ENCODE peak calls at places on chromosomes 13 and 19, in eight cellular contexts. J, N, Q, C, H, S, M and V are unnamed samples.

GRCh38 chr13:107373551-107373950 is 805.6 kb upstream of the ARGLU1 start:
- DNase-seq in J (peak), N (peak), Q (peak), C (no peak), H (no peak), S (peak), M (peak), V (no peak)

GRCh38 chr19:35228177-35228930 is at the start of gene FAM187B:
- DNase-seq in J (no peak), N (no peak), Q (no peak), C (no peak), H (no peak), S (no peak), M (no peak), V (peak)

GRCh38 chr19:53511357-53511756 is 26.6 kb upstream of the ZNF331 start:
- DNase-seq in J (no peak), N (no peak), Q (no peak), C (no peak), H (no peak), S (no peak), M (no peak), V (no peak)

GRCh38 chr19:21604941-21605548 is 99.6 kb downstream of the ZNF429 start:
- DNase-seq in J (no peak), N (peak), Q (peak), C (no peak), H (no peak), S (no peak), M (no peak), V (no peak)

GRCh38 chr13:19062019-19062646 is 119.5 kb downstream of the TUBA3C start:
- DNase-seq in J (no peak), N (no peak), Q (no peak), C (no peak), H (no peak), S (no peak), M (no peak), V (no peak)

GRCh38 chr13:32314968-32315254 is 252 bp downstream of the ZAR1L start:
- DNase-seq in J (no peak), N (peak), Q (peak), C (peak), H (peak), S (peak), M (peak), V (no peak)

GRCh38 chr13:111342716-111343115 is 22.3 kb downstream of the TEX29 start:
- DNase-seq in J (no peak), N (no peak), Q (no peak), C (no peak), H (no peak), S (no peak), M (no peak), V (no peak)

GRCh38 chr19:38852231-38853044 is 2.7 kb upstream of the HNRNPL start:
- DNase-seq in J (no peak), N (peak), Q (peak), C (peak), H (peak), S (no peak), M (peak), V (peak)

GRCh38 chr13:59236309-59236939 is 927.3 kb downstream of the DIAPH3 start:
- DNase-seq in J (no peak), N (no peak), Q (no peak), C (no peak), H (no peak), S (no peak), M (no peak), V (no peak)

GRCh38 chr13:19782049-19782726 is 557 bp downstream of the PSPC1 start:
- DNase-seq in J (peak), N (peak), Q (peak), C (peak), H (peak), S (peak), M (peak), V (peak)

GRCh38 chr19:18520848-18521691 is 800 bp downstream of the ELL start:
- DNase-seq in J (no peak), N (no peak), Q (no peak), C (no peak), H (no peak), S (peak), M (no peak), V (peak)

GRCh38 chr19:1057185-1057857 is 9.6 kb upstream of the ARHGAP45 start:
- DNase-seq in J (no peak), N (peak), Q (peak), C (no peak), H (no peak), S (peak), M (peak), V (no peak)

GRCh38 chr13:92823059-92823458 is 403.5 kb upstream of the GPC6 start:
- DNase-seq in J (peak), N (no peak), Q (no peak), C (no peak), H (no peak), S (no peak), M (no peak), V (no peak)

GRCh38 chr13:33682020-33682564 is 135.9 kb upstream of the RFC3 start:
- DNase-seq in J (no peak), N (no peak), Q (no peak), C (no peak), H (no peak), S (no peak), M (no peak), V (no peak)

GRCh38 chr13:97257800-97258799 is 36.0 kb downstream of the MBNL2 start:
- DNase-seq in J (no peak), N (peak), Q (peak), C (peak), H (no peak), S (no peak), M (peak), V (no peak)

GRCh38 chr19:56566904-56567273 is 379 bp upstream of the ZNF470 start:
- DNase-seq in J (peak), N (no peak), Q (peak), C (no peak), H (peak), S (no peak), M (no peak), V (no peak)

GRCh38 chr13:79534596-79534995 is 53.6 kb downstream of the NDFIP2 start:
- DNase-seq in J (no peak), N (no peak), Q (no peak), C (no peak), H (no peak), S (no peak), M (no peak), V (no peak)

GRCh38 chr13:97781891-97782305 is 171.6 kb upstream of the IPO5 start:
- DNase-seq in J (no peak), N (peak), Q (peak), C (no peak), H (no peak), S (no peak), M (no peak), V (no peak)

GRCh38 chr13:28532226-28533048 is 37.5 kb upstream of the FLT1 start:
- DNase-seq in J (no peak), N (no peak), Q (peak), C (no peak), H (no peak), S (peak), M (no peak), V (peak)

GRCh38 chr13:30884543-30884942 is 21.5 kb upstream of the MEDAG start:
- DNase-seq in J (no peak), N (no peak), Q (no peak), C (no peak), H (no peak), S (no peak), M (no peak), V (no peak)

GRCh38 chr19:7694499-7694898 is 7.4 kb downstream of the FCER2 start:
- DNase-seq in J (no peak), N (no peak), Q (no peak), C (no peak), H (no peak), S (no peak), M (no peak), V (no peak)

GRCh38 chr13:114120486-114121430 is 11.7 kb downstream of the RASA3 start:
- DNase-seq in J (no peak), N (no peak), Q (no peak), C (no peak), H (no peak), S (no peak), M (no peak), V (no peak)

GRCh38 chr19:31699421-31699820 is 350.2 kb upstream of the TSHZ3 start:
- DNase-seq in J (no peak), N (no peak), Q (no peak), C (no peak), H (no peak), S (no peak), M (no peak), V (no peak)

GRCh38 chr13:33228645-33229445 is 56.7 kb downstream of the STARD13 start:
- DNase-seq in J (peak), N (peak), Q (peak), C (peak), H (no peak), S (peak), M (peak), V (no peak)